ENCODE peak calls at places on chromosome 15, in ten cellular contexts. One of them, this sample, is unnamed.
A peak's percentile ranks its signal among the peaks of the same experiment; 100 is the strongest.

GRCh38 chr15:31236184-31237041 is 90.2 kb upstream of the KLF13 start:
- DNase-seq in uterus: peak; percentile 93
- DNase-seq in IMR-90: peak; percentile 94
- DNase-seq in lower lobe of right lung: peak; percentile 64
- DNase-seq in RWPE2: peak; percentile 84
- DNase-seq in colonic mucosa: peak; percentile 60
- DNase-seq in CD8-positive, alpha-beta T cell: no peak
- DNase-seq in prostate gland: peak; percentile 23
- DNase-seq in HCT116: no peak
- DNase-seq in foreskin keratinocyte: peak; percentile 66
- DNase-seq in this sample: peak; percentile 50

GRCh38 chr15:77944002-77944867 is 133.3 kb downstream of the TBC1D2B start:
- DNase-seq in RWPE2: no peak
- DNase-seq in lower lobe of right lung: peak; percentile 90
- DNase-seq in uterus: peak; percentile 84
- DNase-seq in prostate gland: peak; percentile 55
- DNase-seq in HCT116: peak; percentile 13
- DNase-seq in foreskin keratinocyte: peak; percentile 54
- DNase-seq in colonic mucosa: peak; percentile 89
- DNase-seq in IMR-90: peak; percentile 56
- DNase-seq in CD8-positive, alpha-beta T cell: peak; percentile 31
- DNase-seq in this sample: peak; percentile 91

GRCh38 chr15:33059184-33059583 is 135.3 kb downstream of the FMN1 start:
- DNase-seq in RWPE2: no peak
- DNase-seq in HCT116: no peak
- DNase-seq in IMR-90: peak; percentile 80
- DNase-seq in colonic mucosa: no peak
- DNase-seq in foreskin keratinocyte: no peak
- DNase-seq in prostate gland: no peak
- DNase-seq in CD8-positive, alpha-beta T cell: no peak
- DNase-seq in uterus: no peak
- DNase-seq in lower lobe of right lung: no peak
- DNase-seq in this sample: no peak

GRCh38 chr15:72852268-72852667 is 68.7 kb upstream of the ADPGK start:
- DNase-seq in CD8-positive, alpha-beta T cell: no peak
- DNase-seq in HCT116: no peak
- DNase-seq in prostate gland: no peak
- DNase-seq in colonic mucosa: no peak
- DNase-seq in lower lobe of right lung: no peak
- DNase-seq in uterus: no peak
- DNase-seq in foreskin keratinocyte: no peak
- DNase-seq in IMR-90: no peak
- DNase-seq in RWPE2: no peak
- DNase-seq in this sample: no peak

GRCh38 chr15:42456971-42457370 is 34.0 kb downstream of the ZNF106 start:
- DNase-seq in HCT116: no peak
- DNase-seq in prostate gland: no peak
- DNase-seq in CD8-positive, alpha-beta T cell: no peak
- DNase-seq in IMR-90: no peak
- DNase-seq in RWPE2: no peak
- DNase-seq in foreskin keratinocyte: no peak
- DNase-seq in uterus: no peak
- DNase-seq in colonic mucosa: no peak
- DNase-seq in lower lobe of right lung: no peak
- DNase-seq in this sample: no peak

GRCh38 chr15:41558400-41559238 is at the start of gene TYRO3:
- DNase-seq in CD8-positive, alpha-beta T cell: peak; percentile 69
- DNase-seq in prostate gland: peak; percentile 55
- DNase-seq in RWPE2: no peak
- DNase-seq in IMR-90: no peak
- DNase-seq in uterus: peak; percentile 50
- DNase-seq in colonic mucosa: peak; percentile 64
- DNase-seq in lower lobe of right lung: peak; percentile 70
- DNase-seq in foreskin keratinocyte: no peak
- DNase-seq in HCT116: no peak
- DNase-seq in this sample: peak; percentile 61

GRCh38 chr15:80202641-80203360 is 49.2 kb downstream of the CTXND1 start:
- DNase-seq in colonic mucosa: no peak
- DNase-seq in CD8-positive, alpha-beta T cell: no peak
- DNase-seq in uterus: no peak
- DNase-seq in HCT116: peak; percentile 4
- DNase-seq in RWPE2: no peak
- DNase-seq in IMR-90: no peak
- DNase-seq in prostate gland: no peak
- DNase-seq in foreskin keratinocyte: peak; percentile 90
- DNase-seq in lower lobe of right lung: no peak
- DNase-seq in this sample: no peak

GRCh38 chr15:63560741-63561448 is 36.3 kb upstream of the FBXL22 start:
- DNase-seq in IMR-90: peak; percentile 27
- DNase-seq in colonic mucosa: no peak
- DNase-seq in lower lobe of right lung: no peak
- DNase-seq in HCT116: no peak
- DNase-seq in prostate gland: no peak
- DNase-seq in CD8-positive, alpha-beta T cell: no peak
- DNase-seq in foreskin keratinocyte: peak; percentile 7
- DNase-seq in RWPE2: no peak
- DNase-seq in uterus: no peak
- DNase-seq in this sample: no peak

DNA sequence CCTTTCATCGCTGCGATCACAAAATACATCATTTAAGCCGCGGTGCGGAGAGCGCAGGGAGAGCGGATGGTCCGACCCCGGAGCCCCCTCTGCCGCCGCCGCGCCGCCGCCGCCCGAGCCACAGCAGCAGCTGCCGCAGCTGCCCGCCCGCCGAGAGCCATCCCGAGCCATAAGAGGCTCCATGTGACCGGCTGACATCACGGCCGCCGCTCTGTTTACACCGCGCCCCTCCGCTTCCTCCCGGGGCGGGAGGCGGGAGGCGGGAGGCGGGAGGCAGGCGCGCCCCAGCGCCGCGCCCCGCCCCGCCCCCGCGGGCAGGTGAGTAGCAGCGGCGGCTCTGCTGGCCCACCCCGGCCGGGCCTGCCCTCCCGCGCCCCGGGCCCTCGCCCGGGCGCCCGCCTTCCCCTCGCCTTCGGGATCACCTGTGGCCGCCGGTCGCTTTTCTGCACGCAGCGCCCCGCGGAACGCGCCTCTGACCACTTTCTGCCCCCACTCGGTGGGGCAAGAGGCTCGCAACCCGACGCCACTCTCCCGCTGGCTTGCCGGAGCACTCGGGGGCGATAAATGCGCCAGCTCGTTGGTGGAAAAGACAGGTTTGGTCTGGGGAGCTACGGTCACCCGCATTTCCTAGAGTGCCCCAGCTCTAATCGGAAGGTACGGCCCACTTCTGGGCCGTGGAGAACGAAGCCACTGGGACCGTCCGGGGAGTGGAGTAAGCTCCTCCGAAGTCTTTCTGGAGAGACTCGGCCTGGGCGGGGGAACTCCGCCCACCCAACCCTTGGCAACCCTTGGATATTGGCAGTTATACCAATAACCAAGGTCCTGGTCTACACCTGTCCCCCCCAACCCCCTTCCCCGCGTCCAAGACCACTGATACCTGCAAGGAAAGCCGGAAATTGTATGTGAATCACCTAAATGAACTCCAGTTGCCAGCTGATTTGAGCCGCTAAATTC is 113.7 kb upstream of the ICE2 start:
- DNase-seq in uterus: peak; percentile 80
- DNase-seq in IMR-90: peak; percentile 68
- DNase-seq in prostate gland: peak; percentile 90
- DNase-seq in CD8-positive, alpha-beta T cell: peak; percentile 88
- DNase-seq in colonic mucosa: peak; percentile 91
- DNase-seq in foreskin keratinocyte: peak; percentile 33
- DNase-seq in lower lobe of right lung: peak; percentile 93
- DNase-seq in HCT116: no peak
- DNase-seq in RWPE2: peak; percentile 92
- DNase-seq in this sample: peak; percentile 90
- TF ChIP-seq CTCF in uterus: peak; percentile 29
- TF ChIP-seq CTCF in IMR-90: peak; percentile 22
- TF ChIP-seq CTCF in prostate gland: peak; percentile 27
- TF ChIP-seq CTCF in CD8-positive, alpha-beta T cell: no peak
- TF ChIP-seq CTCF in colonic mucosa: no peak
- TF ChIP-seq CTCF in foreskin keratinocyte: peak; percentile 54
- TF ChIP-seq CTCF in lower lobe of right lung: peak; percentile 20
- TF ChIP-seq CTCF in HCT116: no peak
- TF ChIP-seq CTCF in RWPE2: peak; percentile 42
- TF ChIP-seq CTCF in this sample: no peak

DNA sequence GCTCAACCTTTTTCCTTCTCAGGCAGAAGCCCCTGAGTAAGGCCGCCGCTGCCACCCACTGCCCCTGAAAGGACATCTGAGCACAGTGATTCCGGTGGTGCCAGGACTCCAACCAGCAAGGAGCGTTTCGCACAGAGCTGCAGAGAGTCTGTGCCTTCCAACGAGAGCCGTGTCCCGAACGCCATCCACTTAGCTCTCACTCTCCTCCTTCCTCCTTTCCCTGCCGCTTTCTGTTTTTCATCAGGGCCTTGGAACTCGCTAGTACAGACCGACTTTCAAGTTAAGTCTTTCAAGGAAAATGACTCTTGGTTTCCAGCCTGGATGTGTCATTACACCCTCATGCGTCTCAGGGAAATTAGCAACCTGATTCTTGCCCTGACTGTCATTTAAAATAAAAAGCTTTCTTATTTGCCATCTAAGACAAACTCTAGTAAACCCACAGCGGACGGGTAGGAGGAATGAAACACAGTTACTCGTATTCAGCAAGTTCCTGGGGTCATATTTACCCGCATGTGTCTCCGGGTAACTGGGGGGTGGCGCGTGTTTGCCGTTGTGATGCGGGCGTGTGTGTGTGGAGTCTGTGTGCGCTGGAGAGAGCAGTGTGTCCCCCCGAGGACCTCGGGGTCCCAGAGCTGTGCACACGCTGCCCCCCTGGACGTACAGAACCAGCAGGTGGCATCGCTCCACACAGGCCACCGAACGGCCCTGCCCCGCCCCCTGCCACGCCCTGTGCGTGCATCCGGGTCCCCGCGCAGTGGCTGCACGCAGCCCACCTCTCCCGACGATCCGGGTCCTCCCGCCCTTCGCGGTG is 30.4 kb upstream of the ALDH1A3 start:
- DNase-seq in CD8-positive, alpha-beta T cell: peak; percentile 61
- DNase-seq in IMR-90: peak; percentile 41
- DNase-seq in uterus: peak; percentile 55
- DNase-seq in HCT116: no peak
- DNase-seq in prostate gland: peak; percentile 74
- DNase-seq in colonic mucosa: peak; percentile 66
- DNase-seq in foreskin keratinocyte: peak; percentile 35
- DNase-seq in RWPE2: peak; percentile 79
- DNase-seq in lower lobe of right lung: peak; percentile 62
- DNase-seq in this sample: peak; percentile 76
- H3K4me1 ChIP-seq in CD8-positive, alpha-beta T cell: peaks cover 4% of the 10 kb centered on the region
- H3K4me1 ChIP-seq in IMR-90: peaks cover 3% of the 10 kb centered on the region
- H3K4me1 ChIP-seq in uterus: no peaks in the 10 kb centered on the region
- H3K4me1 ChIP-seq in HCT116: peaks cover 8% of the 10 kb centered on the region
- H3K4me1 ChIP-seq in prostate gland: no peaks in the 10 kb centered on the region
- H3K4me1 ChIP-seq in colonic mucosa: no peaks in the 10 kb centered on the region
- H3K4me1 ChIP-seq in foreskin keratinocyte: no peaks in the 10 kb centered on the region
- H3K4me1 ChIP-seq in RWPE2: peaks cover 4% of the 10 kb centered on the region
- H3K4me1 ChIP-seq in lower lobe of right lung: no peaks in the 10 kb centered on the region
- H3K4me1 ChIP-seq in this sample: peaks cover 3% of the 10 kb centered on the region

GRCh38 chr15:49902791-49903481 is 216.1 kb downstream of the ATP8B4 start:
- DNase-seq in IMR-90: peak; percentile 66
- DNase-seq in RWPE2: no peak
- DNase-seq in uterus: no peak
- DNase-seq in HCT116: no peak
- DNase-seq in colonic mucosa: no peak
- DNase-seq in prostate gland: no peak
- DNase-seq in CD8-positive, alpha-beta T cell: no peak
- DNase-seq in foreskin keratinocyte: no peak
- DNase-seq in lower lobe of right lung: no peak
- DNase-seq in this sample: no peak

GRCh38 chr15:49900036-49900435 is 219.0 kb downstream of the ATP8B4 start:
- DNase-seq in uterus: no peak
- DNase-seq in lower lobe of right lung: no peak
- DNase-seq in CD8-positive, alpha-beta T cell: no peak
- DNase-seq in IMR-90: peak; percentile 52
- DNase-seq in foreskin keratinocyte: no peak
- DNase-seq in RWPE2: no peak
- DNase-seq in colonic mucosa: no peak
- DNase-seq in prostate gland: no peak
- DNase-seq in HCT116: no peak
- DNase-seq in this sample: no peak

GRCh38 chr15:49904296-49904695 is 214.7 kb downstream of the ATP8B4 start:
- DNase-seq in prostate gland: no peak
- DNase-seq in HCT116: no peak
- DNase-seq in lower lobe of right lung: no peak
- DNase-seq in CD8-positive, alpha-beta T cell: no peak
- DNase-seq in IMR-90: no peak
- DNase-seq in foreskin keratinocyte: no peak
- DNase-seq in colonic mucosa: no peak
- DNase-seq in RWPE2: no peak
- DNase-seq in uterus: no peak
- DNase-seq in this sample: no peak

GRCh38 chr15:49900836-49901235 is 218.2 kb downstream of the ATP8B4 start:
- DNase-seq in HCT116: no peak
- DNase-seq in lower lobe of right lung: no peak
- DNase-seq in prostate gland: no peak
- DNase-seq in colonic mucosa: no peak
- DNase-seq in IMR-90: no peak
- DNase-seq in RWPE2: no peak
- DNase-seq in CD8-positive, alpha-beta T cell: no peak
- DNase-seq in foreskin keratinocyte: no peak
- DNase-seq in uterus: no peak
- DNase-seq in this sample: no peak

DNA sequence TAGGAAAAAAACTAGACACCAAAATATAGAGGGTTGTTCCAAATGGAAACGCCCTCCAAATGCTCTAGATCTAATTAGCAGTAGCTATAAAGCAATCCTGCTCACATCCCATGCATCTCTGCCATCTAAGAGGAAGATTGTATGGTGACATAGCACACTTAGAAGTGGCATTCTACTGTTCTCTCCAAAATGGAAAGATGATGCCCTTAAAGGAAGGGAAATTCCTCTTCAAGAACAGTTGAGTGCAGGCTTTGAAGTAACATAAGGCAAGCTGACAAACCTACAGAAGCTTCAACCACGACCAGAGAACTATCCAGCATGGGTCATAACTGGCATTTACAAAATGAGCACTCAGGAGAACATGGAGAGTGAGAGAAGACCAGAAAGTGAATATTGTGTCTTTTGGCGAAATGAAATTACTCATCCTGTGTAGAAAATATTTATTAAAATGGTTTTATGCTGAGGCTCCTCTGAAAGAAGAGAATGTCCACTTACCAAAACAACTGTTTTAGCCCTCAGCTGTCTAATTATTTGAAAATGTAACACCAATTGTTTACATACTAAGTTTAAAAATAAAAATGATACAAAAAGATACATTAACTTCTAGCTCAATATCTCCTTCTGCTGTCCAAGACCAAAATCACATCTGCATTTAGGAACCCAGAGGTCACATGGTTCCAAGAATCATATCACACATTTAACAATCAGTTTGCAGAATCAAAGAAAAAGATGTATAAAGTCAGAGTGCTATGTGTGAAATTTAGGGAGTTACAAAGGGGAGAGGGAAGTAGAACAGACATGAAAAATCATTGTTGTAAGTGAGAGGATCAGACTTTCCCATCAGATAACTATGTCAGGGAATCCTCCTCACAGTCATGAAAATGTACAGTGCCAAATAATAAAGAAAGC is 216.9 kb downstream of the ATP8B4 start:
- DNase-seq in CD8-positive, alpha-beta T cell: no peak
- DNase-seq in colonic mucosa: no peak
- DNase-seq in lower lobe of right lung: no peak
- DNase-seq in uterus: no peak
- DNase-seq in IMR-90: peak; percentile 65
- DNase-seq in prostate gland: no peak
- DNase-seq in HCT116: no peak
- DNase-seq in RWPE2: no peak
- DNase-seq in foreskin keratinocyte: no peak
- DNase-seq in this sample: no peak
- TF ChIP-seq CTCF in CD8-positive, alpha-beta T cell: no peak
- TF ChIP-seq CTCF in colonic mucosa: no peak
- TF ChIP-seq CTCF in lower lobe of right lung: no peak
- TF ChIP-seq CTCF in uterus: peak; percentile 50
- TF ChIP-seq CTCF in IMR-90: peak; percentile 66
- TF ChIP-seq CTCF in prostate gland: no peak
- TF ChIP-seq CTCF in HCT116: peak; percentile 25
- TF ChIP-seq CTCF in RWPE2: peak; percentile 86
- TF ChIP-seq CTCF in foreskin keratinocyte: peak; percentile 47
- TF ChIP-seq CTCF in this sample: no peak

GRCh38 chr15:98803228-98804056 is 155.1 kb downstream of the IGF1R start:
- DNase-seq in CD8-positive, alpha-beta T cell: no peak
- DNase-seq in foreskin keratinocyte: peak; percentile 76
- DNase-seq in uterus: no peak
- DNase-seq in RWPE2: no peak
- DNase-seq in colonic mucosa: no peak
- DNase-seq in prostate gland: peak; percentile 42
- DNase-seq in HCT116: no peak
- DNase-seq in lower lobe of right lung: no peak
- DNase-seq in IMR-90: peak; percentile 78
- DNase-seq in this sample: no peak
- H3K4me1 ChIP-seq in CD8-positive, alpha-beta T cell: peaks cover 38% of the 10 kb centered on the region
- H3K4me1 ChIP-seq in foreskin keratinocyte: peaks cover 39% of the 10 kb centered on the region
- H3K4me1 ChIP-seq in uterus: peaks cover 12% of the 10 kb centered on the region
- H3K4me1 ChIP-seq in RWPE2: peaks cover 71% of the 10 kb centered on the region
- H3K4me1 ChIP-seq in colonic mucosa: peaks cover 13% of the 10 kb centered on the region
- H3K4me1 ChIP-seq in prostate gland: peaks cover 26% of the 10 kb centered on the region
- H3K4me1 ChIP-seq in HCT116: peaks cover 58% of the 10 kb centered on the region
- H3K4me1 ChIP-seq in lower lobe of right lung: peaks cover 48% of the 10 kb centered on the region
- H3K4me1 ChIP-seq in IMR-90: peaks cover 31% of the 10 kb centered on the region
- H3K4me1 ChIP-seq in this sample: peaks cover 26% of the 10 kb centered on the region

This sample was measured in mucosa of descending colon.